ENCODE peak calls at places on chromosomes 7 and 10, in eight cellular contexts. One of them, this sample, is unnamed.

GRCh38 chr10:3197354-3198003 is 24.9 kb upstream of the PITRM1 start:
- DNase-seq in CD8-positive, alpha-beta T cell: peak
- DNase-seq in suprapubic skin: peak
- DNase-seq in heart right ventricle: peak
- DNase-seq in IMR-90: peak
- DNase-seq in CD4-positive, alpha-beta T cell: peak
- DNase-seq in spleen: peak
- DNase-seq in OCI-LY7: peak
- DNase-seq in this sample: peak

GRCh38 chr10:2984682-2985081 is 82.7 kb upstream of the PFKP start:
- DNase-seq in suprapubic skin: no peak
- DNase-seq in CD4-positive, alpha-beta T cell: no peak
- DNase-seq in CD8-positive, alpha-beta T cell: no peak
- DNase-seq in OCI-LY7: no peak
- DNase-seq in heart right ventricle: no peak
- DNase-seq in spleen: no peak
- DNase-seq in IMR-90: no peak
- DNase-seq in this sample: no peak

GRCh38 chr7:90958669-90959068 is 305.6 kb upstream of the FZD1 start:
- DNase-seq in spleen: no peak
- DNase-seq in OCI-LY7: no peak
- DNase-seq in CD4-positive, alpha-beta T cell: no peak
- DNase-seq in suprapubic skin: no peak
- DNase-seq in heart right ventricle: no peak
- DNase-seq in CD8-positive, alpha-beta T cell: no peak
- DNase-seq in IMR-90: peak
- DNase-seq in this sample: no peak

GRCh38 chr7:91468231-91468630 is 204.0 kb downstream of the FZD1 start:
- DNase-seq in OCI-LY7: no peak
- DNase-seq in CD4-positive, alpha-beta T cell: no peak
- DNase-seq in suprapubic skin: no peak
- DNase-seq in spleen: no peak
- DNase-seq in heart right ventricle: no peak
- DNase-seq in IMR-90: no peak
- DNase-seq in CD8-positive, alpha-beta T cell: no peak
- DNase-seq in this sample: no peak

GRCh38 chr7:66359656-66360211 is 154.6 kb downstream of the TPST1 start:
- DNase-seq in heart right ventricle: no peak
- DNase-seq in IMR-90: no peak
- DNase-seq in CD8-positive, alpha-beta T cell: no peak
- DNase-seq in spleen: peak
- DNase-seq in CD4-positive, alpha-beta T cell: no peak
- DNase-seq in OCI-LY7: no peak
- DNase-seq in suprapubic skin: no peak
- DNase-seq in this sample: peak

GRCh38 chr7:22143496-22143895 is 197.8 kb upstream of the CDCA7L start:
- DNase-seq in OCI-LY7: no peak
- DNase-seq in CD8-positive, alpha-beta T cell: no peak
- DNase-seq in IMR-90: no peak
- DNase-seq in heart right ventricle: no peak
- DNase-seq in suprapubic skin: no peak
- DNase-seq in CD4-positive, alpha-beta T cell: no peak
- DNase-seq in spleen: no peak
- DNase-seq in this sample: no peak

GRCh38 chr10:116691544-116692126 is 50.7 kb downstream of the HSPA12A start:
- DNase-seq in CD8-positive, alpha-beta T cell: no peak
- DNase-seq in IMR-90: no peak
- DNase-seq in heart right ventricle: no peak
- DNase-seq in suprapubic skin: no peak
- DNase-seq in spleen: peak
- DNase-seq in OCI-LY7: no peak
- DNase-seq in CD4-positive, alpha-beta T cell: no peak
- DNase-seq in this sample: no peak

GRCh38 chr10:86964061-86964846 is 4.0 kb upstream of the ADIRF start:
- DNase-seq in OCI-LY7: no peak
- DNase-seq in CD4-positive, alpha-beta T cell: no peak
- DNase-seq in IMR-90: no peak
- DNase-seq in heart right ventricle: no peak
- DNase-seq in spleen: peak
- DNase-seq in suprapubic skin: peak
- DNase-seq in CD8-positive, alpha-beta T cell: no peak
- DNase-seq in this sample: no peak

GRCh38 chr10:106226831-106227230 is 937.7 kb downstream of the SORCS1 start:
- DNase-seq in OCI-LY7: no peak
- DNase-seq in spleen: no peak
- DNase-seq in CD4-positive, alpha-beta T cell: no peak
- DNase-seq in suprapubic skin: no peak
- DNase-seq in CD8-positive, alpha-beta T cell: no peak
- DNase-seq in IMR-90: no peak
- DNase-seq in heart right ventricle: no peak
- DNase-seq in this sample: peak

GRCh38 chr10:73083234-73083633 is 13.4 kb downstream of the P4HA1 start:
- DNase-seq in heart right ventricle: no peak
- DNase-seq in IMR-90: peak
- DNase-seq in OCI-LY7: no peak
- DNase-seq in suprapubic skin: no peak
- DNase-seq in spleen: no peak
- DNase-seq in CD8-positive, alpha-beta T cell: no peak
- DNase-seq in CD4-positive, alpha-beta T cell: no peak
- DNase-seq in this sample: no peak

GRCh38 chr10:106025208-106025811 is 1139.2 kb downstream of the SORCS1 start:
- DNase-seq in spleen: no peak
- DNase-seq in OCI-LY7: no peak
- DNase-seq in CD8-positive, alpha-beta T cell: no peak
- DNase-seq in IMR-90: no peak
- DNase-seq in heart right ventricle: no peak
- DNase-seq in CD4-positive, alpha-beta T cell: no peak
- DNase-seq in suprapubic skin: no peak
- DNase-seq in this sample: no peak

GRCh38 chr7:12607134-12607533 is 36.6 kb downstream of the SCIN start:
- DNase-seq in OCI-LY7: no peak
- DNase-seq in heart right ventricle: no peak
- DNase-seq in spleen: no peak
- DNase-seq in suprapubic skin: no peak
- DNase-seq in CD8-positive, alpha-beta T cell: no peak
- DNase-seq in IMR-90: no peak
- DNase-seq in CD4-positive, alpha-beta T cell: no peak
- DNase-seq in this sample: no peak

GRCh38 chr10:14556285-14556956 is 218.3 kb downstream of the FAM107B start:
- DNase-seq in spleen: peak
- DNase-seq in IMR-90: peak
- DNase-seq in CD8-positive, alpha-beta T cell: peak
- DNase-seq in suprapubic skin: no peak
- DNase-seq in CD4-positive, alpha-beta T cell: no peak
- DNase-seq in OCI-LY7: peak
- DNase-seq in heart right ventricle: no peak
- DNase-seq in this sample: no peak

GRCh38 chr7:106287786-106288185 is 3.0 kb upstream of the NAMPT start:
- DNase-seq in OCI-LY7: no peak
- DNase-seq in spleen: no peak
- DNase-seq in suprapubic skin: no peak
- DNase-seq in heart right ventricle: no peak
- DNase-seq in CD8-positive, alpha-beta T cell: no peak
- DNase-seq in CD4-positive, alpha-beta T cell: no peak
- DNase-seq in IMR-90: no peak
- DNase-seq in this sample: no peak

GRCh38 chr10:78986419-78986818 is 82.3 kb upstream of the ZMIZ1 start:
- DNase-seq in IMR-90: peak
- DNase-seq in suprapubic skin: no peak
- DNase-seq in OCI-LY7: no peak
- DNase-seq in CD4-positive, alpha-beta T cell: no peak
- DNase-seq in CD8-positive, alpha-beta T cell: no peak
- DNase-seq in spleen: no peak
- DNase-seq in heart right ventricle: no peak
- DNase-seq in this sample: no peak

GRCh38 chr7:98400538-98401427 is at the start of gene BAIAP2L1:
- DNase-seq in heart right ventricle: peak
- DNase-seq in IMR-90: peak
- DNase-seq in CD8-positive, alpha-beta T cell: peak
- DNase-seq in OCI-LY7: peak
- DNase-seq in CD4-positive, alpha-beta T cell: peak
- DNase-seq in spleen: peak
- DNase-seq in suprapubic skin: peak
- DNase-seq in this sample: peak

GRCh38 chr7:44060091-44060947 is 5.0 kb downstream of the PGAM2 start:
- DNase-seq in CD8-positive, alpha-beta T cell: no peak
- DNase-seq in spleen: peak
- DNase-seq in heart right ventricle: peak
- DNase-seq in IMR-90: no peak
- DNase-seq in OCI-LY7: no peak
- DNase-seq in suprapubic skin: peak
- DNase-seq in CD4-positive, alpha-beta T cell: no peak
- DNase-seq in this sample: no peak

GRCh38 chr10:123995082-123995460 is 98.3 kb downstream of the CHST15 start:
- DNase-seq in spleen: peak
- DNase-seq in CD4-positive, alpha-beta T cell: no peak
- DNase-seq in heart right ventricle: no peak
- DNase-seq in OCI-LY7: no peak
- DNase-seq in IMR-90: peak
- DNase-seq in suprapubic skin: no peak
- DNase-seq in CD8-positive, alpha-beta T cell: no peak
- DNase-seq in this sample: no peak

GRCh38 chr7:12719141-12719919 is 31.9 kb downstream of the ARL4A start:
- DNase-seq in OCI-LY7: no peak
- DNase-seq in suprapubic skin: peak
- DNase-seq in CD4-positive, alpha-beta T cell: no peak
- DNase-seq in CD8-positive, alpha-beta T cell: no peak
- DNase-seq in spleen: no peak
- DNase-seq in IMR-90: peak
- DNase-seq in heart right ventricle: no peak
- DNase-seq in this sample: peak

GRCh38 chr7:27164381-27165088 is 802 bp downstream of the HOXA9 start:
- DNase-seq in CD4-positive, alpha-beta T cell: no peak
- DNase-seq in spleen: peak
- DNase-seq in IMR-90: no peak
- DNase-seq in suprapubic skin: peak
- DNase-seq in OCI-LY7: no peak
- DNase-seq in heart right ventricle: no peak
- DNase-seq in CD8-positive, alpha-beta T cell: no peak
- DNase-seq in this sample: peak

GRCh38 chr7:156612930-156613329 is 27.6 kb upstream of the RNF32 start:
- DNase-seq in IMR-90: no peak
- DNase-seq in CD8-positive, alpha-beta T cell: peak
- DNase-seq in suprapubic skin: no peak
- DNase-seq in heart right ventricle: no peak
- DNase-seq in spleen: no peak
- DNase-seq in CD4-positive, alpha-beta T cell: peak
- DNase-seq in OCI-LY7: no peak
- DNase-seq in this sample: no peak

DNA sequence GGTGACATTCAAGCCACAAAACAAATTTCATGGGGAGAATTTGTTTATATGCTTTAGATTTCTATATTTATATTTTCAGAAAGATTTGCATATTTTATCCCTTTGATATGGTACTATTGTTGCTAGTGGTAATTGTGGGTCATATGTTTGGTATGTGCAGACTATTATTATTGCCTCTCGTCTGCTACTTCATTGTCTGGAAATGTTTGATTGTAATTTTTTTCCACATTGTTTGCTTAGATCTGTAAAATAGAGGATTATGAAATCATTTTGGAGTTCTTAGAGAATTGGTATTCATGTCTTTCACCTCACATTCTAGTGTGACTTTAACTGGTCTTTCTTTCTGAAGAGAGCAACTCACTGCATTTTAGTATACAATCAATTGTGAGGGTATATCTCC is 44.7 kb downstream of the MYO3A start:
- DNase-seq in OCI-LY7: no peak
- DNase-seq in heart right ventricle: no peak
- DNase-seq in CD8-positive, alpha-beta T cell: no peak
- DNase-seq in CD4-positive, alpha-beta T cell: no peak
- DNase-seq in spleen: no peak
- DNase-seq in IMR-90: no peak
- DNase-seq in suprapubic skin: no peak
- DNase-seq in this sample: no peak
- H3K27ac ChIP-seq in OCI-LY7: no peak
- H3K27ac ChIP-seq in heart right ventricle: no peak
- H3K27ac ChIP-seq in CD8-positive, alpha-beta T cell: no peak
- H3K27ac ChIP-seq in CD4-positive, alpha-beta T cell: no peak
- H3K27ac ChIP-seq in spleen: no peak
- H3K27ac ChIP-seq in IMR-90: no peak
- H3K27ac ChIP-seq in suprapubic skin: no peak
- H3K27ac ChIP-seq in this sample: no peak

GRCh38 chr10:100528885-100529472 is 692 bp downstream of the NDUFB8 start:
- DNase-seq in heart right ventricle: no peak
- DNase-seq in IMR-90: no peak
- DNase-seq in CD8-positive, alpha-beta T cell: no peak
- DNase-seq in spleen: no peak
- DNase-seq in OCI-LY7: peak
- DNase-seq in suprapubic skin: no peak
- DNase-seq in CD4-positive, alpha-beta T cell: no peak
- DNase-seq in this sample: no peak

GRCh38 chr10:100531761-100532160 is 2.1 kb upstream of the NDUFB8 start:
- DNase-seq in OCI-LY7: no peak
- DNase-seq in heart right ventricle: no peak
- DNase-seq in CD4-positive, alpha-beta T cell: no peak
- DNase-seq in IMR-90: no peak
- DNase-seq in spleen: no peak
- DNase-seq in CD8-positive, alpha-beta T cell: no peak
- DNase-seq in suprapubic skin: no peak
- DNase-seq in this sample: no peak

GRCh38 chr10:100534726-100535125 is 1.0 kb upstream of the HIF1AN start:
- DNase-seq in spleen: no peak
- DNase-seq in CD4-positive, alpha-beta T cell: no peak
- DNase-seq in suprapubic skin: no peak
- DNase-seq in heart right ventricle: no peak
- DNase-seq in OCI-LY7: peak
- DNase-seq in CD8-positive, alpha-beta T cell: no peak
- DNase-seq in IMR-90: no peak
- DNase-seq in this sample: no peak

GRCh38 chr10:100528123-100528884 is 1.4 kb downstream of the NDUFB8 start:
- DNase-seq in spleen: no peak
- DNase-seq in CD8-positive, alpha-beta T cell: no peak
- DNase-seq in suprapubic skin: no peak
- DNase-seq in OCI-LY7: no peak
- DNase-seq in CD4-positive, alpha-beta T cell: no peak
- DNase-seq in IMR-90: no peak
- DNase-seq in heart right ventricle: no peak
- DNase-seq in this sample: peak

GRCh38 chr10:100529473-100530298 is at the start of gene NDUFB8:
- DNase-seq in suprapubic skin: peak
- DNase-seq in spleen: peak
- DNase-seq in IMR-90: peak
- DNase-seq in heart right ventricle: peak
- DNase-seq in CD8-positive, alpha-beta T cell: peak
- DNase-seq in CD4-positive, alpha-beta T cell: peak
- DNase-seq in OCI-LY7: peak
- DNase-seq in this sample: peak
- TF ChIP-seq CTCF in suprapubic skin: no peak
- TF ChIP-seq CTCF in spleen: no peak
- TF ChIP-seq CTCF in IMR-90: no peak
- TF ChIP-seq CTCF in heart right ventricle: no peak
- TF ChIP-seq CTCF in CD8-positive, alpha-beta T cell: no peak
- TF ChIP-seq CTCF in CD4-positive, alpha-beta T cell: no peak
- TF ChIP-seq CTCF in OCI-LY7: no peak
- TF ChIP-seq CTCF in this sample: no peak

GRCh38 chr10:119658274-119658673 is 7.1 kb downstream of the BAG3 start:
- DNase-seq in spleen: no peak
- DNase-seq in CD4-positive, alpha-beta T cell: no peak
- DNase-seq in CD8-positive, alpha-beta T cell: no peak
- DNase-seq in OCI-LY7: no peak
- DNase-seq in heart right ventricle: peak
- DNase-seq in IMR-90: peak
- DNase-seq in suprapubic skin: peak
- DNase-seq in this sample: peak
- H3K27ac ChIP-seq in spleen: no peak
- H3K27ac ChIP-seq in CD4-positive, alpha-beta T cell: no peak
- H3K27ac ChIP-seq in CD8-positive, alpha-beta T cell: no peak
- H3K27ac ChIP-seq in OCI-LY7: no peak
- H3K27ac ChIP-seq in heart right ventricle: peak
- H3K27ac ChIP-seq in IMR-90: peak
- H3K27ac ChIP-seq in suprapubic skin: peak
- H3K27ac ChIP-seq in this sample: peak

GRCh38 chr10:6151087-6151977 is 51.4 kb upstream of the PFKFB3 start:
- DNase-seq in suprapubic skin: no peak
- DNase-seq in IMR-90: peak
- DNase-seq in heart right ventricle: peak
- DNase-seq in OCI-LY7: peak
- DNase-seq in CD8-positive, alpha-beta T cell: peak
- DNase-seq in spleen: peak
- DNase-seq in CD4-positive, alpha-beta T cell: no peak
- DNase-seq in this sample: no peak
- TF ChIP-seq CTCF in suprapubic skin: peak
- TF ChIP-seq CTCF in IMR-90: peak
- TF ChIP-seq CTCF in heart right ventricle: peak
- TF ChIP-seq CTCF in OCI-LY7: peak
- TF ChIP-seq CTCF in CD8-positive, alpha-beta T cell: peak
- TF ChIP-seq CTCF in spleen: peak
- TF ChIP-seq CTCF in CD4-positive, alpha-beta T cell: peak
- TF ChIP-seq CTCF in this sample: peak

This sample was measured in mammary epithelial cell.